ENCODE peak calls at places on chromosomes 3 and 15, in seven cellular contexts. X is K562, Y is A549, N is HCT116, W is SK-N-SH, S is HepG2, G is GM12878. V is an unnamed sample.
A peak's percentile ranks its signal among the peaks of the same experiment; 100 is the strongest.

GRCh38 chr3:196166741-196167140 is 44.5 kb downstream of the ZDHHC19 start:
- DNase-seq in G (no peak), W (no peak), X (no peak), S (no peak), N (no peak), Y (no peak), V (no peak)

GRCh38 chr3:10563396-10563795 is 58.0 kb upstream of the ATP2B2 start:
- DNase-seq in X (no peak), G (no peak), W (no peak), S (no peak), Y (no peak), N (no peak), V (no peak)

GRCh38 chr3:15151166-15151565 is 52.2 kb upstream of the RBSN start:
- DNase-seq in G (no peak), N (no peak), Y (peak; percentile 46), X (no peak), S (no peak), W (no peak), V (no peak)

GRCh38 chr3:12934431-12934830 is 93.1 kb upstream of the RPL32 start:
- DNase-seq in W (no peak), N (no peak), Y (no peak), X (no peak), S (no peak), G (no peak), V (no peak)

GRCh38 chr15:34610388-34610787 is 26.9 kb upstream of the GOLGA8B start:
- DNase-seq in W (no peak), S (no peak), Y (peak; percentile 44), G (no peak), N (peak; percentile 6), X (no peak), V (peak; percentile 52)

GRCh38 chr3:32177702-32178198 is 60.7 kb upstream of the CMTM8 start:
- DNase-seq in N (peak; percentile 90), S (peak; percentile 88), W (peak; percentile 49), Y (peak; percentile 91), G (no peak), X (peak; percentile 78), V (peak; percentile 95)

GRCh38 chr15:36401586-36401966 is 177.8 kb upstream of the CDIN1 start:
- DNase-seq in S (no peak), G (no peak), N (no peak), W (no peak), Y (no peak), X (no peak), V (no peak)

GRCh38 chr3:135514064-135514455 is 451.5 kb upstream of the PPP2R3A start:
- DNase-seq in Y (no peak), G (no peak), X (peak; percentile 16), S (no peak), N (no peak), W (no peak), V (no peak)

GRCh38 chr3:53890726-53891499 is 746 bp downstream of the SELENOK start:
- DNase-seq in S (peak; percentile 44), X (peak; percentile 60), G (no peak), W (peak; percentile 47), Y (peak; percentile 38), N (peak; percentile 41), V (peak; percentile 69)

GRCh38 chr3:181709537-181710279 is 2.0 kb upstream of the SOX2 start:
- DNase-seq in Y (peak; percentile 61), X (peak; percentile 72), G (no peak), S (peak; percentile 19), N (peak; percentile 29), W (peak; percentile 72), V (peak; percentile 89)

GRCh38 chr3:20060924-20061323 is 20.7 kb downstream of the KAT2B start:
- DNase-seq in X (no peak), G (no peak), W (no peak), N (no peak), Y (no peak), S (no peak), V (no peak)

GRCh38 chr3:64351713-64352595 is 126.7 kb upstream of the PRICKLE2 start:
- DNase-seq in G (no peak), S (no peak), Y (peak; percentile 7), X (no peak), N (no peak), W (no peak), V (no peak)

GRCh38 chr15:101480613-101481380 is 8.7 kb downstream of the PCSK6 start:
- DNase-seq in X (no peak), S (no peak), G (no peak), W (no peak), N (no peak), Y (no peak), V (no peak)

GRCh38 chr3:46215810-46216414 is 7.8 kb upstream of the CCR1 start:
- DNase-seq in S (peak; percentile 35), G (no peak), N (no peak), X (no peak), W (no peak), Y (peak; percentile 6), V (no peak)

GRCh38 chr3:61645148-61645547 is 83.8 kb downstream of the PTPRG start:
- DNase-seq in S (peak; percentile 77), N (no peak), X (no peak), G (no peak), W (no peak), Y (peak; percentile 20), V (no peak)

GRCh38 chr15:57527382-57528091 is 64.2 kb upstream of the MYZAP start:
- DNase-seq in S (peak; percentile 76), Y (peak; percentile 89), N (peak; percentile 61), W (peak; percentile 51), G (peak; percentile 46), X (peak; percentile 72), V (peak; percentile 89)

GRCh38 chr15:58551764-58552504 is 120.1 kb downstream of the LIPC start:
- DNase-seq in X (peak; percentile 77), Y (no peak), N (no peak), S (peak; percentile 94), W (no peak), G (no peak), V (peak; percentile 47)

GRCh38 chr3:11570251-11570650 is 73.5 kb downstream of the VGLL4 start:
- DNase-seq in W (no peak), S (no peak), N (no peak), G (no peak), X (no peak), Y (no peak), V (no peak)

GRCh38 chr3:11567516-11568467 is 75.9 kb downstream of the VGLL4 start:
- DNase-seq in X (no peak), Y (peak; percentile 56), N (peak; percentile 80), G (no peak), S (no peak), W (no peak), V (no peak)

GRCh38 chr3:11566916-11567315 is 76.8 kb downstream of the VGLL4 start:
- DNase-seq in G (no peak), Y (no peak), N (no peak), S (no peak), W (peak; percentile 62), X (peak; percentile 44), V (peak; percentile 76)

GRCh38 chr3:11569156-11569741 is 74.5 kb downstream of the VGLL4 start:
- DNase-seq in G (no peak), N (no peak), S (no peak), X (no peak), Y (no peak), W (no peak), V (no peak)

GRCh38 chr3:11568503-11569155 is 75.1 kb downstream of the VGLL4 start:
- DNase-seq in X (no peak), Y (peak; percentile 52), W (no peak), G (no peak), S (no peak), N (peak; percentile 59), V (no peak)
- TF ChIP-seq REST in X (no peak), Y (no peak), W (peak; percentile 28), G (no peak), S (no peak), N (no peak), V (no peak)

DNA sequence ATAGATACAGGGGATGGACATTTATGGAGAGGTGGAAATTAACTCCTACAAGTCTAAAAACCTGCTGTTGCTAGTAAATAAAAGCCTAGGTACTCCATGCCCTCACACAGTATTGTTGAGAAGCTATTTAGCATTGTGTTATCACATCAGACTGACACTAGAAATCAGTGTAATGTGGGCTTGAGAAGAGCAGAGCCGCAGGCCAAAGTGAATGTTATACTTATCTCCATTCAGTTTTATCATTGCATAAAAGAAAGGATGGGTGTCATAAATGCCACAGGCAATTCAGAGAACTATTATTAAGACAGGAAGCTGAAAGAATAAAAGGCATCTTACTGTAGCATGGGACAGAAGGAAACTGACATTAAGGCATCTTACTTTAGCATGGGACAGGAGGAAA is 13.7 kb upstream of the ISLR start:
- DNase-seq in N (no peak), Y (no peak), G (no peak), W (peak; percentile 39), X (no peak), S (no peak), V (no peak)
- H3K27ac ChIP-seq in N (no peak overlapping the region), Y (no peak overlapping the region), G (peak overlapping the region; percentile 58), W (no peak overlapping the region), X (no peak overlapping the region), S (no peak overlapping the region), V (no peak overlapping the region)

GRCh38 chr15:27495963-27496459 is 525.0 kb downstream of the GABRG3 start:
- DNase-seq in Y (no peak), S (no peak), W (no peak), X (peak; percentile 3), G (no peak), N (no peak), V (peak; percentile 23)

GRCh38 chr15:27486676-27487290 is 515.8 kb downstream of the GABRG3 start:
- DNase-seq in Y (no peak), W (no peak), S (no peak), G (no peak), N (no peak), X (no peak), V (no peak)

GRCh38 chr15:27487846-27488245 is 516.9 kb downstream of the GABRG3 start:
- DNase-seq in N (no peak), S (no peak), X (peak; percentile 34), G (no peak), Y (no peak), W (no peak), V (no peak)

GRCh38 chr15:27490867-27491595 is 520.0 kb downstream of the GABRG3 start:
- DNase-seq in N (no peak), S (no peak), G (no peak), X (no peak), W (no peak), Y (no peak), V (peak; percentile 37)

GRCh38 chr15:27492021-27492621 is 521.1 kb downstream of the GABRG3 start:
- DNase-seq in G (no peak), N (no peak), X (no peak), W (no peak), Y (no peak), S (no peak), V (no peak)
- H3K4me2 ChIP-seq in G (no peak overlapping the region), N (no peak overlapping the region), X (no peak overlapping the region), W (no peak overlapping the region), Y (no peak overlapping the region), S (no peak overlapping the region), V (no peak overlapping the region)

GRCh38 chr3:119585193-119585592 is 5.9 kb downstream of the ADPRH start:
- DNase-seq in N (no peak), G (no peak), X (no peak), S (no peak), W (no peak), Y (no peak), V (no peak)

GRCh38 chr3:119575507-119575906 is 3.8 kb upstream of the ADPRH start:
- DNase-seq in N (no peak), X (no peak), G (no peak), S (no peak), W (no peak), Y (no peak), V (no peak)

GRCh38 chr3:119579366-119580147 is at the start of gene ADPRH:
- DNase-seq in X (peak; percentile 74), W (peak; percentile 77), G (no peak), S (no peak), Y (peak; percentile 77), N (peak; percentile 27), V (peak; percentile 84)

GRCh38 chr3:119582178-119582577 is 2.9 kb downstream of the ADPRH start:
- DNase-seq in S (no peak), W (no peak), X (no peak), Y (no peak), G (no peak), N (no peak), V (no peak)

GRCh38 chr3:119580148-119580760 is 962 bp downstream of the ADPRH start:
- DNase-seq in W (peak; percentile 22), X (no peak), N (no peak), S (no peak), G (no peak), Y (no peak), V (peak; percentile 57)
- TF ChIP-seq REST in W (no peak), X (no peak), N (no peak), S (no peak), G (no peak), Y (no peak), V (no peak)

V was measured in GM23338.